ENCODE peak calls at places on chromosome 9, in six cellular contexts. N is neuronal stem cell; I is activated T-helper 1 cell treated with anti-CD3 and anti-CD28 coated beads, Interleukin-2, amount 50 U/mL, for 16 hours; C is AG08395; T is stimulated activated CD8-positive, alpha-beta memory T cell treated with anti-CD3 and anti-CD28 coated beads, Interleukin-7, amount 100 ng/mL, for 48 hours; B is kidney glomerular epithelial cell. Q is an unnamed sample.

GRCh38 chr9:33117306-33117705 is 40.8 kb upstream of the SMU1 start:
- DNase-seq in N (no peak), I (no peak), C (peak), T (no peak), B (no peak), Q (no peak)

GRCh38 chr9:112711050-112711689 is 6.7 kb downstream of the INIP start:
- DNase-seq in N (no peak), I (no peak), C (peak), T (no peak), B (no peak), Q (no peak)

GRCh38 chr9:117076571-117077300 is 338.1 kb downstream of the ASTN2 start:
- DNase-seq in N (no peak), I (no peak), C (no peak), T (no peak), B (no peak), Q (no peak)

GRCh38 chr9:129406278-129407225 is 214.3 kb downstream of the C9orf50 start:
- DNase-seq in N (no peak), I (no peak), C (no peak), T (no peak), B (peak), Q (no peak)

GRCh38 chr9:116935149-116935897 is 248.2 kb downstream of the TRIM32 start:
- DNase-seq in N (no peak), I (no peak), C (no peak), T (no peak), B (no peak), Q (no peak)

GRCh38 chr9:119052339-119053030 is 316.8 kb downstream of the BRINP1 start:
- DNase-seq in N (no peak), I (no peak), C (no peak), T (no peak), B (no peak), Q (no peak)

GRCh38 chr9:2768330-2768729 is 51.0 kb downstream of the KCNV2 start:
- DNase-seq in N (no peak), I (no peak), C (no peak), T (no peak), B (no peak), Q (no peak)

GRCh38 chr9:115204827-115205506 is 87.0 kb upstream of the TNC start:
- DNase-seq in N (no peak), I (no peak), C (peak), T (no peak), B (peak), Q (no peak)

GRCh38 chr9:77899679-77900354 is 131.8 kb downstream of the GNAQ start:
- DNase-seq in N (no peak), I (no peak), C (peak), T (no peak), B (peak), Q (no peak)

GRCh38 chr9:124894741-124895170 is 32.8 kb downstream of the ARPC5L start:
- DNase-seq in N (no peak), I (peak), C (peak), T (no peak), B (peak), Q (no peak)

GRCh38 chr9:110257097-110257955 is 1.0 kb upstream of the TXN start:
- DNase-seq in N (no peak), I (peak), C (no peak), T (no peak), B (peak), Q (peak)

GRCh38 chr9:89994988-89995613 is 390.3 kb downstream of the GADD45G start:
- DNase-seq in N (no peak), I (no peak), C (no peak), T (no peak), B (no peak), Q (no peak)

GRCh38 chr9:78365979-78366697 is 69.2 kb downstream of the PSAT1 start:
- DNase-seq in N (no peak), I (no peak), C (peak), T (no peak), B (peak), Q (no peak)

GRCh38 chr9:110900451-110900850 is 137.8 kb downstream of the LPAR1 start:
- DNase-seq in N (no peak), I (no peak), C (no peak), T (no peak), B (no peak), Q (no peak)

GRCh38 chr9:26369096-26369495 is 523.5 kb downstream of the CAAP1 start:
- DNase-seq in N (no peak), I (no peak), C (peak), T (no peak), B (no peak), Q (no peak)

GRCh38 chr9:79623799-79624721 is 52.3 kb downstream of the TLE4 start:
- DNase-seq in N (no peak), I (peak), C (no peak), T (peak), B (peak), Q (peak)

GRCh38 chr9:21906878-21907277 is 87.3 kb downstream of the CDKN2A start:
- DNase-seq in N (no peak), I (no peak), C (no peak), T (no peak), B (peak), Q (no peak)

GRCh38 chr9:108272350-108272899 is 583.4 kb downstream of the ACTL7B start:
- DNase-seq in N (no peak), I (no peak), C (peak), T (no peak), B (peak), Q (no peak)

GRCh38 chr9:4402501-4402900 is 87.8 kb upstream of the SLC1A1 start:
- DNase-seq in N (no peak), I (no peak), C (no peak), T (no peak), B (no peak), Q (no peak)

GRCh38 chr9:36141288-36141687 is 4.8 kb downstream of the GLIPR2 start:
- DNase-seq in N (no peak), I (no peak), C (peak), T (no peak), B (peak), Q (no peak)

GRCh38 chr9:96148634-96149138 is 153.3 kb downstream of the HSD17B3 start:
- DNase-seq in N (no peak), I (no peak), C (no peak), T (no peak), B (no peak), Q (no peak)

GRCh38 chr9:113574381-113575262 is 111.1 kb downstream of the RGS3 start:
- DNase-seq in N (no peak), I (no peak), C (no peak), T (no peak), B (no peak), Q (no peak)

GRCh38 chr9:76996700-76997099 is 22.8 kb upstream of the FOXB2 start:
- DNase-seq in N (peak), I (no peak), C (peak), T (no peak), B (peak), Q (no peak)

GRCh38 chr9:130463141-130463540 is 18.4 kb downstream of the ASS1 start:
- DNase-seq in N (no peak), I (no peak), C (no peak), T (no peak), B (no peak), Q (no peak)

Q was measured in upper lobe of left lung.